ENCODE peak calls at places on chromosomes 12 and 14, in nine cellular contexts. O is CD4-positive, alpha-beta T cell; C is dorsolateral prefrontal cortex; Q is psoas muscle; H is transverse colon; X is neural progenitor cell; J is Peyer's patch; E is ovary; V is PC-9. P is an unnamed sample.

GRCh38 chr12:114405449-114406271 is at the start of gene TBX5:
- DNase-seq in X (peak; percentile 82), Q (no peak), V (no peak), O (no peak), H (no peak), E (no peak), J (no peak), C (no peak), P (peak; percentile 25)

GRCh38 chr12:52280319-52280795 is 5.9 kb downstream of the KRT86 start:
- DNase-seq in Q (peak; percentile 64), J (no peak), C (no peak), O (no peak), E (no peak), H (peak; percentile 58), V (peak; percentile 99), X (no peak), P (no peak)

GRCh38 chr12:107533218-107533617 is 152.4 kb upstream of the PWP1 start:
- DNase-seq in H (no peak), E (no peak), X (no peak), V (no peak), J (no peak), Q (no peak), C (no peak), O (no peak), P (no peak)

GRCh38 chr14:93231129-93231979 is 24.3 kb downstream of the UBR7 start:
- DNase-seq in H (no peak), J (no peak), E (peak; percentile 50), O (no peak), X (no peak), Q (no peak), C (no peak), V (no peak), P (no peak)

GRCh38 chr14:68079941-68080697 is 260.5 kb downstream of the RAD51B start:
- DNase-seq in Q (no peak), V (no peak), J (no peak), H (no peak), C (no peak), E (no peak), X (no peak), O (no peak), P (no peak)

GRCh38 chr12:40566246-40566645 is 126.0 kb upstream of the CNTN1 start:
- DNase-seq in H (no peak), X (no peak), Q (no peak), V (no peak), C (no peak), E (no peak), O (no peak), J (no peak), P (no peak)

GRCh38 chr14:69153848-69154208 is 909 bp upstream of the DCAF5 start:
- DNase-seq in E (peak; percentile 36), O (no peak), C (no peak), Q (peak; percentile 52), X (peak; percentile 36), H (peak; percentile 28), J (no peak), V (no peak), P (no peak)

GRCh38 chr14:90521121-90521929 is 124.5 kb downstream of the CALM1 start:
- DNase-seq in Q (no peak), C (no peak), O (no peak), X (no peak), V (no peak), J (peak; percentile 57), H (no peak), E (peak; percentile 67), P (no peak)

GRCh38 chr12:52837341-52837741 is 3.2 kb upstream of the KRT79 start:
- DNase-seq in H (no peak), Q (no peak), J (no peak), O (no peak), E (no peak), V (peak; percentile 63), X (no peak), C (no peak), P (no peak)

GRCh38 chr14:91344107-91344506 is 73.5 kb downstream of the CCDC88C start:
- DNase-seq in O (no peak), X (no peak), E (no peak), V (no peak), H (no peak), Q (no peak), C (no peak), J (no peak), P (no peak)

GRCh38 chr12:75481013-75481705 is 604 bp downstream of the GLIPR1 start:
- DNase-seq in C (no peak), O (no peak), J (no peak), H (no peak), V (no peak), Q (no peak), X (no peak), E (no peak), P (no peak)

GRCh38 chr12:26786491-26787124 is 46.4 kb downstream of the ITPR2 start:
- DNase-seq in Q (no peak), O (no peak), C (no peak), E (no peak), V (no peak), X (no peak), H (no peak), J (no peak), P (no peak)

GRCh38 chr12:278046-278445 is 15.4 kb upstream of the SLC6A13 start:
- DNase-seq in J (no peak), X (no peak), H (no peak), E (no peak), C (no peak), Q (no peak), O (no peak), V (peak; percentile 15), P (no peak)

GRCh38 chr14:30996892-30997659 is 28.4 kb upstream of the AP4S1 start:
- DNase-seq in C (no peak), V (no peak), X (peak; percentile 42), J (no peak), O (no peak), H (no peak), E (no peak), Q (no peak), P (no peak)

GRCh38 chr14:87868920-87869319 is 124.1 kb downstream of the GALC start:
- DNase-seq in V (no peak), Q (no peak), J (no peak), H (no peak), E (no peak), X (no peak), C (no peak), O (no peak), P (no peak)

GRCh38 chr12:11886339-11886738 is 184.4 kb upstream of the BCL2L14 start:
- DNase-seq in Q (no peak), H (no peak), C (no peak), X (no peak), E (no peak), J (no peak), O (no peak), V (peak; percentile 72), P (no peak)

GRCh38 chr12:110501378-110501721 is 561 bp downstream of the VPS29 start:
- DNase-seq in J (no peak), Q (peak; percentile 70), H (no peak), E (no peak), C (no peak), X (peak; percentile 46), V (peak; percentile 81), O (no peak), P (peak; percentile 32)

GRCh38 chr14:22653012-22653621 is 9.0 kb upstream of the OR6J1 start:
- DNase-seq in Q (peak; percentile 57), C (no peak), H (peak; percentile 72), X (peak; percentile 85), E (peak; percentile 26), J (peak; percentile 61), V (peak; percentile 68), O (peak; percentile 20), P (peak; percentile 76)

DNA sequence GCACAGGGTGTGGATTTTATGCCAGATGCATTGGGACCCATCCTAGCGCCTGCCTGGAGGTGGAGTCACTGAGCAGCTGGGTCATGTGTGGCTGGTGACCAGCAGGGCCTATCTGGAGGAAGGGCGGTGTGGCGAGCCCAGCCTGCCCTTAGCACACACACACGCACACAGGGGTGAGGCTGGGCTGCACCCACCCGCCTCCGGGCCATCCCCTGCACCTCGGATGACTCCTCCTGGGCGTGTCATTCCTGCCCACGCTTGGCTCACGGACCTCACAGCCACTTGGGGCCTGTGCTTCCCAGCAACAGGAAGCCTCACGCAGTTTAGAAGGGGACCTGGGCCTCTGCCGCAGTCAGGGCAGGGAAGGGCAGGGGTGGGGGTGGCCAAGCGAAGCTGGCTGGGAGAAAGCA is 36.2 kb upstream of the FZD10 start:
- DNase-seq in Q (peak; percentile 72), V (no peak), O (no peak), H (no peak), C (no peak), J (no peak), E (no peak), X (no peak), P (no peak)
- H3K27ac ChIP-seq in Q (no peak overlapping the region), V (no peak overlapping the region), O (no peak overlapping the region), H (no peak overlapping the region), C (no peak overlapping the region), J (no peak overlapping the region), E (no peak overlapping the region), X (no peak overlapping the region), P (no peak overlapping the region)

DNA sequence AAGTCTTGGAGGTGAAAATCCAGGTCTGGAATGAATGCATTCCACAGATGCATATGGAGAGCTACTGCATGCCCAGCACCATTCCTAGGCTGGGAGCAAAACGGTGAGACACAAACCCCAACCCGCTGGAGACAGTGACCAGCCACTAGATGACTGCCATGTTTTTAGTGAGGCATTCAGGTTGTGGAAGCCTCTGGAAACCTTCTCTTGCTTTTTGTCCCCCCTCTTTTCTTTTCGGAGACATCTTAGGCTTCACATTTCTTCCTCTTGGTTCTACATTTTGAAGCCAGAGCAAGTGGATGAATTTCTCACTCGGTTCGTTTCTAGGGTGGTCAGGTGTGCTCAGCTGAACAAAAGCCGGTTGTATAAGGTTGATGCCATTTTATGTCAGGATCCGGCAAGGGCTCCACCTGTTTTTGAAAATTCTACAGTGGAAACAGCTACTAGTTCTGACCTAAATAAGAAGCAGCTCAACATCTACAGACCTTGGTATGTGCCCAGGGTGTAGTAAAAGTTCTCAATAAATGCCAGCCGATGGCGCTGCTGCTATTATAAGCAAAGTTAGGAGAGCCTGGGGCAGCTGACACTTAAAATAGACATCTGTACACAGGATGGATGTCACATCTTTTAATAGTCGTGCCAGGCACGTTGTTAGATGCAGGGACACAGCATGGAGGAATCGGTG is 1.8 kb upstream of the ZNF839 start:
- DNase-seq in V (peak; percentile 65), X (peak; percentile 33), H (peak; percentile 54), Q (peak; percentile 77), C (no peak), J (no peak), O (no peak), E (no peak), P (peak; percentile 48)
- TF ChIP-seq CTCF in V (peak; percentile 49), X (peak; percentile 10), H (no peak), Q (peak; percentile 28), C (no peak), J (peak; percentile 49), O (no peak), E (no peak), P (peak; percentile 13)

GRCh38 chr14:75563931-75564330 is 14.5 kb upstream of the FLVCR2 start:
- DNase-seq in E (no peak), V (peak; percentile 55), J (no peak), Q (no peak), C (no peak), O (no peak), H (no peak), X (no peak), P (no peak)
- H3K27me3 ChIP-seq in E (no peaks in the 10 kb centered on the region), V (no peaks in the 10 kb centered on the region), J (no peaks in the 10 kb centered on the region), Q (no peaks in the 10 kb centered on the region), C (no peaks in the 10 kb centered on the region), O (no peaks in the 10 kb centered on the region), H (no peaks in the 10 kb centered on the region), X (peaks cover 8% of the 10 kb centered on the region), P (no peaks in the 10 kb centered on the region)

GRCh38 chr14:61526405-61527312 is 168.7 kb upstream of the HIF1A start:
- DNase-seq in H (no peak), C (no peak), V (peak; percentile 97), E (peak; percentile 35), X (no peak), Q (peak; percentile 78), O (no peak), J (no peak), P (no peak)
- H3K27ac ChIP-seq in H (peak overlapping the region; percentile 75), C (no peak overlapping the region), V (peak overlapping the region; percentile 98), E (peak overlapping the region; percentile 75), X (no peak overlapping the region), Q (peak overlapping the region; percentile 79), O (no peak overlapping the region), J (no peak overlapping the region), P (no peak overlapping the region)

P was measured in WERI-Rb-1.